ENCODE peak calls at places on chromosomes 4 and X, in four cellular contexts. L, K, Y and J are unnamed samples.

GRCh38 chr4:3340703-3341088 is 47.9 kb downstream of the RGS12 start:
- DNase-seq in L (no peak), K (no peak), Y (no peak), J (no peak)

GRCh38 chr4:142901166-142901662 is 55.1 kb upstream of the INPP4B start:
- DNase-seq in L (peak; percentile 20), K (peak; percentile 62), Y (peak; percentile 9), J (peak; percentile 3)

GRCh38 chr4:112748352-112748900 is 111.5 kb downstream of the LARP7 start:
- DNase-seq in L (no peak), K (no peak), Y (no peak), J (no peak)

GRCh38 chr4:65021737-65022136 is 612.5 kb upstream of the TECRL start:
- DNase-seq in L (no peak), K (no peak), Y (no peak), J (no peak)

GRCh38 chrX:72142094-72142843 is 10.6 kb upstream of the RTL5 start:
- DNase-seq in L (no peak), K (no peak), Y (no peak), J (no peak)

GRCh38 chr4:187103351-187103750 is 379.7 kb upstream of the FAT1 start:
- DNase-seq in L (no peak), K (no peak), Y (no peak), J (no peak)

GRCh38 chrX:130974323-130974722 is 71.3 kb upstream of the ENOX2 start:
- DNase-seq in L (peak; percentile 20), K (peak; percentile 84), Y (no peak), J (no peak)

GRCh38 chrX:34656467-34656841 is 631 bp downstream of the TMEM47 start:
- DNase-seq in L (no peak), K (no peak), Y (no peak), J (no peak)

GRCh38 chr4:26020896-26021295 is 106.9 kb downstream of the SMIM20 start:
- DNase-seq in L (no peak), K (no peak), Y (no peak), J (peak; percentile 26)

GRCh38 chr4:186931519-186931918 is 207.9 kb upstream of the FAT1 start:
- DNase-seq in L (peak; percentile 74), K (no peak), Y (no peak), J (no peak)

GRCh38 chrX:77451041-77451440 is 3.9 kb downstream of the FGF16 start:
- DNase-seq in L (peak; percentile 64), K (peak; percentile 68), Y (peak; percentile 34), J (peak; percentile 53)

GRCh38 chrX:23327104-23327503 is 7.5 kb upstream of the PTCHD1 start:
- DNase-seq in L (no peak), K (no peak), Y (no peak), J (no peak)

GRCh38 chrX:151030845-151031244 is 47.7 kb downstream of the HMGB3 start:
- DNase-seq in L (no peak), K (peak; percentile 1), Y (no peak), J (no peak)

GRCh38 chrX:31629195-31629594 is 557.4 kb upstream of the FTHL17 start:
- DNase-seq in L (no peak), K (no peak), Y (no peak), J (no peak)

GRCh38 chr4:88320780-88321373 is 36.5 kb upstream of the PPM1K start:
- DNase-seq in L (no peak), K (peak; percentile 20), Y (peak; percentile 8), J (no peak)

GRCh38 chrX:134764202-134764785 is 106.0 kb upstream of the PLAC1 start:
- DNase-seq in L (no peak), K (peak; percentile 74), Y (peak; percentile 68), J (no peak)

GRCh38 chr4:189769131-189769530 is 171.5 kb upstream of the FRG1 start:
- DNase-seq in L (no peak), K (no peak), Y (no peak), J (no peak)

GRCh38 chr4:7392438-7393374 is 42.0 kb downstream of the PSAPL1 start:
- DNase-seq in L (peak; percentile 34), K (peak; percentile 49), Y (no peak), J (no peak)

GRCh38 chrX:22135171-22135711 is 103.1 kb downstream of the PHEX start:
- DNase-seq in L (no peak), K (peak; percentile 65), Y (peak; percentile 71), J (peak; percentile 18)

GRCh38 chrX:42934020-42934701 is 156.2 kb upstream of the PPP1R2C start:
- DNase-seq in L (no peak), K (peak; percentile 2), Y (peak; percentile 13), J (no peak)

GRCh38 chr4:7140062-7140691 is 52.2 kb upstream of the SORCS2 start:
- DNase-seq in L (no peak), K (no peak), Y (no peak), J (no peak)

GRCh38 chrX:154600962-154601374 is 16.0 kb downstream of the CTAG1A start:
- DNase-seq in L (no peak), K (peak; percentile 55), Y (peak; percentile 63), J (peak; percentile 64)

GRCh38 chrX:15834827-15835595 is 19.6 kb downstream of the AP1S2 start:
- DNase-seq in L (no peak), K (no peak), Y (no peak), J (no peak)

GRCh38 chr4:178271386-178271785 is 829.1 kb upstream of the AGA start:
- DNase-seq in L (no peak), K (no peak), Y (no peak), J (no peak)

GRCh38 chr4:555566-556275 is 20.4 kb downstream of the TMEM271 start:
- DNase-seq in L (no peak), K (no peak), Y (no peak), J (no peak)

GRCh38 chrX:96692911-96693310 is 8.3 kb downstream of the DIAPH2 start:
- DNase-seq in L (no peak), K (no peak), Y (no peak), J (no peak)

GRCh38 chrX:41452565-41452964 is 5.4 kb downstream of the NYX start:
- DNase-seq in L (no peak), K (no peak), Y (peak; percentile 26), J (no peak)

GRCh38 chr4:22430626-22431025 is 85.2 kb downstream of the ADGRA3 start:
- DNase-seq in L (no peak), K (no peak), Y (no peak), J (no peak)

GRCh38 chr4:108094131-108094530 is 74.6 kb downstream of the LEF1 start:
- DNase-seq in L (no peak), K (no peak), Y (no peak), J (no peak)

GRCh38 chrX:138128025-138128671 is 562.2 kb downstream of the ZIC3 start:
- DNase-seq in L (peak; percentile 6), K (peak; percentile 57), Y (peak; percentile 38), J (no peak)

GRCh38 chr4:113065629-113066028 is 16.2 kb downstream of the ANK2 start:
- DNase-seq in L (no peak), K (no peak), Y (no peak), J (no peak)

GRCh38 chr4:59971952-59972351 is 1228.2 kb upstream of the ADGRL3 start:
- DNase-seq in L (no peak), K (no peak), Y (no peak), J (no peak)

GRCh38 chr4:166165829-166166420 is 292.9 kb downstream of the TLL1 start:
- DNase-seq in L (peak; percentile 62), K (peak; percentile 68), Y (peak; percentile 80), J (peak; percentile 19)

GRCh38 chr4:57499786-57500185 is 389.6 kb upstream of the IGFBP7 start:
- DNase-seq in L (no peak), K (peak; percentile 78), Y (peak; percentile 27), J (peak; percentile 8)

GRCh38 chrX:66731398-66731797 is 92.5 kb upstream of the EDA2R start:
- DNase-seq in L (peak; percentile 36), K (peak; percentile 7), Y (peak; percentile 21), J (no peak)

GRCh38 chr4:22679518-22679897 is 13.2 kb upstream of the GBA3 start:
- DNase-seq in L (no peak), K (no peak), Y (no peak), J (no peak)

GRCh38 chr4:86872135-86872534 is 20.1 kb downstream of the C4orf36 start:
- DNase-seq in L (no peak), K (no peak), Y (no peak), J (no peak)

GRCh38 chrX:2928127-2928582 is 984 bp downstream of the ARSD start:
- DNase-seq in L (peak; percentile 0), K (no peak), Y (no peak), J (no peak)

GRCh38 chr4:176762661-176763308 is 29.9 kb downstream of the VEGFC start:
- DNase-seq in L (no peak), K (no peak), Y (no peak), J (no peak)